ENCODE peak calls at places on chromosomes 11 and 22, in eight cellular contexts. One of them, this sample, is unnamed. For H3K36me3, the result is how much of the 10 kb centered on the place peaks cover.

GRCh38 chr11:86873573-86874083 is 73.3 kb downstream of the PRSS23 start:
- DNase-seq in PC-9: no peak
- DNase-seq in psoas muscle: no peak
- DNase-seq in tibial artery: no peak
- DNase-seq in DND-41: no peak
- DNase-seq in ascending aorta: no peak
- DNase-seq in Peyer's patch: no peak
- DNase-seq in PC-3: no peak
- DNase-seq in this sample: no peak

GRCh38 chr22:45534339-45535192 is 31.9 kb downstream of the FBLN1 start:
- DNase-seq in DND-41: no peak
- DNase-seq in ascending aorta: no peak
- DNase-seq in Peyer's patch: no peak
- DNase-seq in PC-3: no peak
- DNase-seq in PC-9: no peak
- DNase-seq in tibial artery: no peak
- DNase-seq in psoas muscle: no peak
- DNase-seq in this sample: no peak

GRCh38 chr11:121291896-121292502 is 572 bp upstream of the SC5D start:
- DNase-seq in tibial artery: no peak
- DNase-seq in psoas muscle: no peak
- DNase-seq in PC-9: peak
- DNase-seq in ascending aorta: no peak
- DNase-seq in Peyer's patch: no peak
- DNase-seq in DND-41: no peak
- DNase-seq in PC-3: peak
- DNase-seq in this sample: no peak

GRCh38 chr11:69298778-69299461 is 5.0 kb downstream of the MYEOV start:
- DNase-seq in DND-41: no peak
- DNase-seq in PC-3: peak
- DNase-seq in PC-9: peak
- DNase-seq in tibial artery: no peak
- DNase-seq in ascending aorta: no peak
- DNase-seq in Peyer's patch: no peak
- DNase-seq in psoas muscle: no peak
- DNase-seq in this sample: no peak

GRCh38 chr11:60910711-60911366 is 3.1 kb upstream of the TMEM109 start:
- DNase-seq in psoas muscle: no peak
- DNase-seq in ascending aorta: no peak
- DNase-seq in Peyer's patch: no peak
- DNase-seq in PC-9: no peak
- DNase-seq in tibial artery: no peak
- DNase-seq in PC-3: no peak
- DNase-seq in DND-41: no peak
- DNase-seq in this sample: no peak

GRCh38 chr11:27158763-27159679 is 118.4 kb downstream of the BBOX1 start:
- DNase-seq in Peyer's patch: no peak
- DNase-seq in PC-3: peak
- DNase-seq in DND-41: peak
- DNase-seq in psoas muscle: peak
- DNase-seq in PC-9: peak
- DNase-seq in tibial artery: peak
- DNase-seq in ascending aorta: peak
- DNase-seq in this sample: no peak

GRCh38 chr22:29310065-29310862 is 3.8 kb downstream of the GAS2L1 start:
- DNase-seq in PC-3: no peak
- DNase-seq in psoas muscle: no peak
- DNase-seq in Peyer's patch: no peak
- DNase-seq in PC-9: no peak
- DNase-seq in tibial artery: no peak
- DNase-seq in DND-41: no peak
- DNase-seq in ascending aorta: no peak
- DNase-seq in this sample: no peak

GRCh38 chr22:18034076-18034475 is 9.7 kb upstream of the MICAL3 start:
- DNase-seq in Peyer's patch: no peak
- DNase-seq in DND-41: no peak
- DNase-seq in tibial artery: no peak
- DNase-seq in PC-9: no peak
- DNase-seq in ascending aorta: no peak
- DNase-seq in psoas muscle: no peak
- DNase-seq in PC-3: no peak
- DNase-seq in this sample: no peak

GRCh38 chr11:17635551-17635938 is 83.8 kb upstream of the MYOD1 start:
- DNase-seq in PC-3: no peak
- DNase-seq in PC-9: no peak
- DNase-seq in Peyer's patch: no peak
- DNase-seq in ascending aorta: no peak
- DNase-seq in psoas muscle: no peak
- DNase-seq in tibial artery: no peak
- DNase-seq in DND-41: no peak
- DNase-seq in this sample: no peak

GRCh38 chr11:60251485-60252207 is 8.7 kb upstream of the MS4A4E start:
- DNase-seq in psoas muscle: no peak
- DNase-seq in ascending aorta: no peak
- DNase-seq in DND-41: no peak
- DNase-seq in PC-9: no peak
- DNase-seq in tibial artery: no peak
- DNase-seq in Peyer's patch: no peak
- DNase-seq in PC-3: peak
- DNase-seq in this sample: no peak

DNA sequence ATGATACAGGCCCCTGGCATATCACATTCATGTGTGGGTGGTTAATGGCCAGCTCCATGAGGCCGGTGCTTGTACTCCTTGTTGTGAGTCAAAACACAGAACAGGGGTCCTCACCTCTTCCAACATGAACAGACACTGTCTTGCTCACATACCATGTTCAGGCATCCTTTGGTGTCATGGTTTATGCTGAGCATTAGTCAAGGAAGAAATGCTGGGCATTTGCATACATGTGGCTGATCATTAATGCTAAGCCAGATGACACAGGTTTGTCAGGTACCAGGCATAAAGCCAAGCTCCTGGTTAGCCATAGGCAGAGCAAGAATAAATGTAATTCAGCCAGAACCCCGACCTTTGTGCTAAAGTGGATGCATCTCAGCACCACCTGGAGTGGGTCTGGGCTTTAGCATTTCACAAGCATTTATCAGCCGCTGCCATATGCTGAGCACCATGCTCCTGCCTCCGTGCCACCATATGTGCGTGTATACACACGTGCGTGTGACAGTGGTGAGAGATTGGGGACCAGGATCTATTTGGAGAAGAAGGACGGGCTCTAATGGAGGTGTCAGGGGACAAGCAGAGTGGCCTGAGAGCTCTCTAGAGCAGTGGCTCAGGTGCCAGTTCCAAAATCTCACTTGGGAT is 55.0 kb downstream of the MICAL2 start:
- DNase-seq in PC-9: no peak
- DNase-seq in Peyer's patch: no peak
- DNase-seq in tibial artery: no peak
- DNase-seq in psoas muscle: no peak
- DNase-seq in PC-3: peak
- DNase-seq in DND-41: no peak
- DNase-seq in ascending aorta: peak
- DNase-seq in this sample: no peak
- H3K27ac ChIP-seq in PC-9: peak
- H3K27ac ChIP-seq in Peyer's patch: peak
- H3K27ac ChIP-seq in tibial artery: peak
- H3K27ac ChIP-seq in psoas muscle: no peak
- H3K27ac ChIP-seq in PC-3: peak
- H3K27ac ChIP-seq in DND-41: no peak
- H3K27ac ChIP-seq in ascending aorta: peak
- H3K27ac ChIP-seq in this sample: peak

GRCh38 chr11:34064291-34064690 is 12.8 kb downstream of the CAPRIN1 start:
- DNase-seq in psoas muscle: no peak
- DNase-seq in Peyer's patch: no peak
- DNase-seq in ascending aorta: no peak
- DNase-seq in tibial artery: no peak
- DNase-seq in PC-3: no peak
- DNase-seq in PC-9: no peak
- DNase-seq in DND-41: no peak
- DNase-seq in this sample: no peak

GRCh38 chr11:34063061-34063795 is 11.7 kb downstream of the CAPRIN1 start:
- DNase-seq in Peyer's patch: no peak
- DNase-seq in tibial artery: no peak
- DNase-seq in ascending aorta: no peak
- DNase-seq in psoas muscle: no peak
- DNase-seq in PC-9: no peak
- DNase-seq in DND-41: no peak
- DNase-seq in PC-3: no peak
- DNase-seq in this sample: no peak

GRCh38 chr11:34065505-34066203 is 14.1 kb downstream of the CAPRIN1 start:
- DNase-seq in tibial artery: no peak
- DNase-seq in psoas muscle: no peak
- DNase-seq in PC-3: no peak
- DNase-seq in Peyer's patch: no peak
- DNase-seq in PC-9: no peak
- DNase-seq in ascending aorta: no peak
- DNase-seq in DND-41: no peak
- DNase-seq in this sample: no peak

GRCh38 chr11:34068098-34068497 is 16.6 kb downstream of the CAPRIN1 start:
- DNase-seq in PC-3: peak
- DNase-seq in psoas muscle: no peak
- DNase-seq in ascending aorta: no peak
- DNase-seq in tibial artery: no peak
- DNase-seq in DND-41: no peak
- DNase-seq in Peyer's patch: no peak
- DNase-seq in PC-9: no peak
- DNase-seq in this sample: no peak

DNA sequence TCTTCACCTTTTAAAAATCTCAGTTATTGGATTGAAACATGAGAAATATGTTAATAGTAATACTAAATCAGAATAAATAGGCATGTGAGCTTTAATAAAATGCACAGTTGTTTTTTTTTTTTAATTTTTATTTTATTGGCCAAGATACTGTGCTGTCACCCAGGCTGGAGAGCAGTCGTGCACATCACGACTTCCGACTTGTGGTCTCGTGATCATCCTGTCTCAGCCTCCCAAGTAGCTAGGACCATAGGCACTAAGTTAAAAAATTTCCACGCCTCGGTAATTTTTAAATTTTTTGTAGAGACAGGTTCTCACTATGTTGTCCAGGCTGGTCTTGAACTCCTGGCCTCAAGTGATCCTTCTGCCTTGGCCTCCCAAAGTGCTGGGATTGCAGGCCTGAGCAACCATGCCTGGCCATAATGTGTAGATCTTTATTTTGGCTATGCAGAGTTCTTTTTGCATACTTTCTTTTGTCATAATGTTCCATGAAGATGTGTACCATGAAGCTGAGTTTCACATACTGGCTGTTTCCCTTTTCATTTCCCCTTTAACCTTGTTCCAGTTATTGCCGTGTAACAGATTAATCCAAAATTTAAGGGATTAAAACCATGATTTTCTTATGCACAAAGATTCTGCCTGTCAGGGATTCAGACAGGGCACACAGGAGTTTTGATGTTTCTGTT is 16.0 kb downstream of the CAPRIN1 start:
- DNase-seq in psoas muscle: no peak
- DNase-seq in tibial artery: no peak
- DNase-seq in PC-3: no peak
- DNase-seq in Peyer's patch: peak
- DNase-seq in ascending aorta: no peak
- DNase-seq in DND-41: no peak
- DNase-seq in PC-9: no peak
- DNase-seq in this sample: no peak
- H3K36me3 ChIP-seq in psoas muscle: under half
- H3K36me3 ChIP-seq in tibial artery: under half
- H3K36me3 ChIP-seq in PC-3: under half
- H3K36me3 ChIP-seq in Peyer's patch: under half
- H3K36me3 ChIP-seq in ascending aorta: under half
- H3K36me3 ChIP-seq in DND-41: half or more
- H3K36me3 ChIP-seq in PC-9: under half
- H3K36me3 ChIP-seq in this sample: under half

DNA sequence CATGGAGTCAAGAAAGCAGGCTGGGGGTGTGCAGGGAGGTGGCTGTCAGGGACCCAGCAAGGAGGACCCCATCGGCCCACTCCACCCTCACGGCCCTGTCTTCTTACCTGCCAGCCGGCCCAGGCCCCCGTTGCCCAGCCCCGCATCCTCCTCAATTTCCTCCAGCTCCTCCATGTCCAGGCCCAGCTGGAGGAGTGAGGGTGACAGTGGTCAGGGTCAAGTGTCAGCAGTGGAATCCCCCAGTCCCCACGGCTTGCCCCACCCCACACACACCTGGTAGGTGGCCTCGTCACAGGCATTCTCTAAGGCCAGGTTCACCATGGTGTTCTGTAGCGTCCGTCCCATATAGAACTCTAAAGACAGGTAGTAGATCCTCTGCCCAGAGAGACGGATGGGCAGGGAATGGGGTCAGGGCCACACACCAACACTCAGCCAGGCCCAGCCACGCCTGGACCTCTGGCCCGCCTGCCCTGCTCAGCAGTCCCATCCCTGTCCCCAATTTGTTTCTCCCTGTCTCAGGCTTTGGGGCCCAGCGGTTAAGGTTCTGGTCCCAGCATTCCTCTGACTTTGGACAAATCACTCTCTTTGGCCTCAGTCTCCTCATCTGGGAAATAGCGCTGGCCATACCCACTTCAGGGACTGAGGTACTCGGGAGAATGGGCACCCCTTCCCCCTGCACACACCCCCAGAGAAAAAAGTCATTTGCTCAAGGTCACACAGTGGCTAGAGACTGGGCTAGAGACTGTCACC is 1.3 kb downstream of the PYGM start:
- DNase-seq in Peyer's patch: no peak
- DNase-seq in tibial artery: peak
- DNase-seq in ascending aorta: peak
- DNase-seq in PC-3: no peak
- DNase-seq in psoas muscle: peak
- DNase-seq in PC-9: no peak
- DNase-seq in DND-41: no peak
- DNase-seq in this sample: no peak
- H3K27ac ChIP-seq in Peyer's patch: no peak
- H3K27ac ChIP-seq in tibial artery: peak
- H3K27ac ChIP-seq in ascending aorta: no peak
- H3K27ac ChIP-seq in PC-3: no peak
- H3K27ac ChIP-seq in psoas muscle: peak
- H3K27ac ChIP-seq in PC-9: no peak
- H3K27ac ChIP-seq in DND-41: no peak
- H3K27ac ChIP-seq in this sample: peak

DNA sequence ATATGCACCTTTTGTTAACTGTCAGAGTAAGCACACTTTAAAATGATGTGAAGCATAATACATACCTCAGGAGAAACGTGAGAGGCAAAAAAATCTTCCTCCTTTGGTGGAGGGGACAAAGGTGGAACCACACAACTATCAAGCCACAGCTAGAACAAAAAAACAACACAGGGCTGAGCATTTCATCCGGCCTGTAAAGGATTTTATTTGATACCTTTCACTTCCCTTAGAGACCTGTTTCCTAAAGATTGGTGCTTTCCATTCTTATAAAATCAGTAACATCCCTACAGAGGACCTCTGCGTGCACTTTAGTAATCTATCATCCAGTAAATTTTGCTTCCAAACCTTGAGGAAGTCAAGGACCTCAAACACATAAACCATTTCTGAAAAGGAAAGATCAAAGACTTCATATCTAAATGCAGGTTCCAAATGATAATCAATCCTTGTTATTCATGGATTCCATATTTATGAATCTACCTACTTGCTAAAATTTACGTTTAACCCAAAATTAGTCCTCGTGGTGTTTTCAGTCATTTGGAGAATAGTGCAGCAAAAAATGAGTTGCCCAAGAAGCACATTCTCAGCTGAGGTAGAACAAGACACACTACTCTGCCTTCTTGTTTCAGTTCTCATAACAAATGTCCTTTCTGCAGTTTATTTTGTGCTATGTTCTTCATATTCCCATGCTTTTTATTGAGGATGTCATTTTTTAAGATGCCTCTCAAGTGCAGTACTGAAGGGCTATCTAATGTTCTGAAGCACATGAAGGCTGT is 22.7 kb downstream of the ARFGAP3 start:
- DNase-seq in psoas muscle: no peak
- DNase-seq in PC-9: no peak
- DNase-seq in tibial artery: no peak
- DNase-seq in PC-3: no peak
- DNase-seq in Peyer's patch: no peak
- DNase-seq in DND-41: no peak
- DNase-seq in ascending aorta: no peak
- DNase-seq in this sample: no peak
- H3K36me3 ChIP-seq in psoas muscle: half or more
- H3K36me3 ChIP-seq in PC-9: under half
- H3K36me3 ChIP-seq in tibial artery: half or more
- H3K36me3 ChIP-seq in PC-3: under half
- H3K36me3 ChIP-seq in Peyer's patch: half or more
- H3K36me3 ChIP-seq in DND-41: half or more
- H3K36me3 ChIP-seq in ascending aorta: half or more
- H3K36me3 ChIP-seq in this sample: half or more